ENCODE peak calls at places on chromosomes 3 and 15, in five cellular contexts. Q is ovary; J is amniotic stem cell; X is Right ventricle myocardium inferior; V is activated effector memory CD4-positive, alpha-beta T cell treated with anti-CD3 and anti-CD28 coated beads, Interleukin-2, amount 50 U/mL, for 16 hours. U is an unnamed sample.

GRCh38 chr3:109825971-109826810 is 488.8 kb upstream of the DPPA4 start:
- DNase-seq in J (no peak), V (no peak), Q (no peak), X (no peak), U (no peak)

GRCh38 chr3:14166877-14167605 is 11.4 kb downstream of the XPC start:
- DNase-seq in X (no peak), V (no peak), Q (no peak), J (peak; percentile 40), U (no peak)

GRCh38 chr3:110414851-110415250 is 656.8 kb upstream of the NECTIN3 start:
- DNase-seq in Q (no peak), X (no peak), J (peak; percentile 30), V (no peak), U (no peak)

GRCh38 chr3:27311400-27311799 is 57.8 kb downstream of the NEK10 start:
- DNase-seq in J (peak; percentile 88), Q (no peak), V (no peak), X (no peak), U (no peak)

GRCh38 chr3:58529516-58530353 is 7.3 kb downstream of the ACOX2 start:
- DNase-seq in J (no peak), X (no peak), Q (no peak), V (no peak), U (peak; percentile 68)

GRCh38 chr3:121894191-121894990 is at the start of gene SLC15A2:
- DNase-seq in J (no peak), Q (no peak), X (no peak), V (no peak), U (no peak)

GRCh38 chr3:168307893-168308292 is 212.2 kb upstream of the GOLIM4 start:
- DNase-seq in Q (no peak), J (no peak), V (no peak), X (no peak), U (no peak)

GRCh38 chr15:45417303-45417950 is 39.1 kb upstream of the GATM start:
- DNase-seq in Q (no peak), J (no peak), V (no peak), X (no peak), U (no peak)

GRCh38 chr3:183498634-183499033 is 56.9 kb downstream of the KLHL6 start:
- DNase-seq in J (no peak), V (no peak), X (no peak), Q (no peak), U (no peak)

GRCh38 chr3:106640353-106640752 is 736.9 kb upstream of the CCDC54 start:
- DNase-seq in J (no peak), X (no peak), V (no peak), Q (no peak), U (no peak)

GRCh38 chr3:28476194-28476593 is 127.6 kb upstream of the AZI2 start:
- DNase-seq in V (no peak), Q (no peak), X (no peak), J (peak; percentile 16), U (peak; percentile 40)

GRCh38 chr15:79644091-79644490 is 212.0 kb downstream of the MINAR1 start:
- DNase-seq in V (no peak), Q (no peak), J (peak; percentile 23), X (no peak), U (no peak)

GRCh38 chr3:194158942-194159439 is 23.0 kb downstream of the HES1 start:
- DNase-seq in V (no peak), J (no peak), Q (no peak), X (no peak), U (no peak)

GRCh38 chr3:139326707-139327106 is 17.1 kb upstream of the MRPS22 start:
- DNase-seq in X (no peak), J (no peak), V (no peak), Q (no peak), U (no peak)

GRCh38 chr3:66200147-66200546 is 20.7 kb upstream of the SLC25A26 start:
- DNase-seq in J (no peak), V (no peak), Q (no peak), X (no peak), U (no peak)

GRCh38 chr3:97975466-97975865 is 3.2 kb upstream of the RIOX2 start:
- DNase-seq in X (no peak), V (no peak), Q (no peak), J (no peak), U (no peak)

GRCh38 chr15:52240166-52240565 is 49.0 kb upstream of the GNB5 start:
- DNase-seq in X (no peak), V (no peak), J (no peak), Q (no peak), U (no peak)

GRCh38 chr15:44535509-44536297 is 1.2 kb upstream of the EIF3J start:
- DNase-seq in J (no peak), V (peak; percentile 71), Q (no peak), X (peak; percentile 44), U (peak; percentile 36)

GRCh38 chr3:159620281-159620680 is 368.4 kb upstream of the IL12A start:
- DNase-seq in Q (no peak), V (no peak), J (no peak), X (no peak), U (no peak)

GRCh38 chr3:194730369-194730768 is 44.7 kb downstream of the FAM43A start:
- DNase-seq in X (no peak), J (no peak), Q (no peak), V (no peak), U (peak; percentile 67)

GRCh38 chr3:190099099-190099498 is 21.6 kb downstream of the P3H2 start:
- DNase-seq in X (no peak), Q (no peak), V (no peak), J (no peak), U (no peak)

GRCh38 chr15:70419046-70419445 is 321.3 kb upstream of the TLE3 start:
- DNase-seq in V (no peak), X (no peak), J (no peak), Q (no peak), U (peak; percentile 56)

GRCh38 chr15:31106495-31107300 is 5.2 kb upstream of the TRPM1 start:
- DNase-seq in J (no peak), V (no peak), X (no peak), Q (no peak), U (no peak)

GRCh38 chr15:91555307-91555706 is 298.2 kb upstream of the SLCO3A1 start:
- DNase-seq in J (no peak), Q (no peak), V (no peak), X (no peak), U (no peak)

GRCh38 chr3:55128201-55128870 is 200.5 kb upstream of the LRTM1 start:
- DNase-seq in Q (no peak), X (no peak), J (no peak), V (no peak), U (no peak)

GRCh38 chr3:76307556-76307955 is 522.2 kb upstream of the ZNF717 start:
- DNase-seq in J (no peak), X (no peak), Q (no peak), V (no peak), U (no peak)

U was measured in D341Med.